ENCODE peak calls at places on chromosomes 12 and 14, in nine cellular contexts. F, X, Q, S, I, J, T, G and U are unnamed samples.
A peak's percentile ranks its signal among the peaks of the same experiment; 100 is the strongest.

GRCh38 chr12:56029666-56030293 is 8.9 kb downstream of the IKZF4 start:
- DNase-seq in F (peak; percentile 78), X (peak; percentile 67), Q (no peak), S (peak; percentile 60), I (peak; percentile 47), J (peak; percentile 83), T (peak; percentile 88), G (no peak), U (peak; percentile 27)

GRCh38 chr14:53109028-53109687 is 44.0 kb downstream of the DDHD1 start:
- DNase-seq in F (no peak), X (no peak), Q (no peak), S (no peak), I (peak; percentile 35), J (no peak), T (no peak), G (no peak), U (no peak)

GRCh38 chr12:10853746-10854145 is 4.5 kb upstream of the PRR4 start:
- DNase-seq in F (no peak), X (no peak), Q (no peak), S (no peak), I (no peak), J (no peak), T (no peak), G (no peak), U (no peak)

GRCh38 chr12:49619286-49619685 is 4.1 kb upstream of the PRPF40B start:
- DNase-seq in F (peak; percentile 68), X (peak; percentile 29), Q (no peak), S (no peak), I (no peak), J (peak; percentile 38), T (peak; percentile 28), G (no peak), U (no peak)

GRCh38 chr12:111035578-111036301 is 115.4 kb upstream of the MYL2 start:
- DNase-seq in F (no peak), X (no peak), Q (no peak), S (no peak), I (no peak), J (no peak), T (peak; percentile 4), G (no peak), U (no peak)

GRCh38 chr12:50222275-50222783 is 55.2 kb upstream of the CERS5 start:
- DNase-seq in F (peak; percentile 33), X (peak; percentile 95), Q (no peak), S (peak; percentile 86), I (peak; percentile 52), J (peak; percentile 95), T (peak; percentile 96), G (peak; percentile 28), U (peak; percentile 77)

GRCh38 chr12:11746024-11746771 is 96.7 kb downstream of the ETV6 start:
- DNase-seq in F (no peak), X (peak; percentile 55), Q (no peak), S (no peak), I (no peak), J (peak; percentile 83), T (peak; percentile 48), G (no peak), U (peak; percentile 81)

GRCh38 chr12:121223947-121224285 is 14.0 kb downstream of the P2RX4 start:
- DNase-seq in F (no peak), X (no peak), Q (no peak), S (no peak), I (no peak), J (no peak), T (no peak), G (no peak), U (no peak)

GRCh38 chr12:25435431-25435830 is 117.7 kb downstream of the LMNTD1 start:
- DNase-seq in F (no peak), X (no peak), Q (no peak), S (no peak), I (no peak), J (no peak), T (no peak), G (no peak), U (no peak)

GRCh38 chr12:25438638-25439037 is 114.4 kb downstream of the LMNTD1 start:
- DNase-seq in F (no peak), X (peak; percentile 63), Q (no peak), S (peak; percentile 71), I (no peak), J (peak; percentile 31), T (peak; percentile 49), G (no peak), U (no peak)

GRCh38 chr12:25433581-25434325 is 119.3 kb downstream of the LMNTD1 start:
- DNase-seq in F (no peak), X (peak; percentile 52), Q (peak; percentile 43), S (peak; percentile 39), I (no peak), J (peak; percentile 24), T (peak; percentile 49), G (no peak), U (no peak)

GRCh38 chr12:25434493-25434892 is 118.6 kb downstream of the LMNTD1 start:
- DNase-seq in F (no peak), X (no peak), Q (no peak), S (no peak), I (no peak), J (no peak), T (peak; percentile 7), G (no peak), U (no peak)

DNA sequence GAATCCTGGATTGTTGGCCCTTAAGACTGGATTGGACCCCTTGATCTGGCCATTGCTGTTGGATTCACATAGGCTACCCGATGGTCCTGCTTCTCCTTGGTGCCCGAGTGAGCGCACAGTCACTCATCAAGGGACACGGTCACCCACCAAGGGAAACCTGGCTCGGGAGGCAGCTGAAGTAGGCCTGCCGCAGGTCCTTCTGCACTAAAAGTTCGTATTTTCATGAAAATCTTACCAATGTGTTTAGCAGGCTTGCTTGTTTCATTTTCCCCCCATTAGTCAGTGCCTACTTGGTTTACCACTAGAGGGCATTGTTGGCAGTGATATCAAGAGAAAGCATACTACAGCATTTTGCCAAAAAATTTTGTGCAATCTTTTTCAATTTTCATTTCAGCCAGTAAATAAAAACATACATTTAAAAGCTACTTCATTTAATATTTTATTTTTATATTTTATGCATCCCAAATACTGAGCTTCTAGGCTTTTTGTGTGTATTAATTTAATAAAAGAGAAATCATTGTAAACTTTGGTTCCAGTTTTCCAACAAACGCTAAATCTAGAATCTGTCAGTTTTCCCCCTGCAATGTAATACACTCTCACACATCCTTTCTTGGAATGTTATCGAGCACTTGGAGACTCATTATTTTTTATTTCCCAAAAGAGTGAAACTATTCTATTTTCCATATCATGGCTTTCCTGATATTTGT is 116.7 kb downstream of the LMNTD1 start:
- DNase-seq in F (peak; percentile 75), X (peak; percentile 89), Q (peak; percentile 46), S (peak; percentile 68), I (no peak), J (peak; percentile 91), T (peak; percentile 95), G (no peak), U (peak; percentile 63)
- H3K4me3 ChIP-seq in F (no peak overlapping the region), X (peak overlapping the region; percentile 21), Q (no peak overlapping the region), S (peak overlapping the region; percentile 27), I (no peak overlapping the region), J (no peak overlapping the region), T (peak overlapping the region; percentile 63), G (peak overlapping the region; percentile 71), U (peak overlapping the region; percentile 33)

DNA sequence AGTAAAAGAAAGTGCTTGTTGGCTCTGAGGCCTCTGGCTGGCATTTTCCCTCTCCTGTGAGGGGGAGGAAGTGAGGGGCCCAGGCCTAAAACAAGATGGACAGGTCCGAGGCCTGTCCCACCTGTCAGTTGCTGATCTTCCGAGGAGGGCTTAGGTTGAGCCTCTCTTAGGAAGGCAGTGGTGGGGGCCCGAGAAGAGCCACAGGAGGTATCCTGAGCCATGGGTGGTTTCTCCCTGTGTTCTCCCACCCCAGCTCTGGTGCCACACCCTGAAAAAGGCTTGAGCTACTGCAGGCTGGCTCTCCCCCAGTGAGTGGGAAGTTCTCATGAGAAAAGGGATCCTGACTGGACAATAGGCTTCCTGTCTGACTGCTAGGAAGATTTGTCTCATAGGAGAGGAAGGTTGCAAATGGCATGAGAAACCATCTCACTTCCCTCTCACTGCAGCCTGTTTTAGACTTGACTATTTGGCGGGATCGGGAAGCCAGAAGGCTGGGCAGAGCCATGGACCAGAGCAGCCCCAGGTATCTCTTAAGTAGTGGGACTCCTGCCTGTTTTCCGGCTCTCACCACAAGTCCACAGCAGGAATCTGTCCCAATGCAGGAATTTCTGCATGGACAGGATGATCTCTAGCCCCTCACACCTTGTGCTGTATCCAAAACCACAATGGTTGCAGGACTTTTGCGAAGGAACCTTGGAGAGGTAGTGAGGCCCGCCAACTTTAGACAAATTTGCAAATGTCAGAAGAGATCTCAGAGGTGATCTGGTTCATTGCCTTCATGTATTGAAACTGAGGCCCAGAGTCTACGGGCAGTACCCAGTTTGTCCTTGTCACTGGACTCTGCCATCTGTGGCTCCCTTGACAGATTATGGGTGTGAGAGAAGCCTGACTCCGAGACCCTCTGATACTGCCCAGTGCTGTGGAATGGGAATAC is 71.9 kb upstream of the SRSF5 start:
- DNase-seq in F (no peak), X (peak; percentile 63), Q (no peak), S (no peak), I (no peak), J (peak; percentile 39), T (no peak), G (no peak), U (no peak)
- H3K4me3 ChIP-seq in F (no peak overlapping the region), X (no peak overlapping the region), Q (no peak overlapping the region), S (no peak overlapping the region), I (no peak overlapping the region), J (no peak overlapping the region), T (no peak overlapping the region), G (no peak overlapping the region), U (no peak overlapping the region)

GRCh38 chr14:95153866-95154265 is 3.5 kb downstream of the DICER1 start:
- DNase-seq in F (no peak), X (no peak), Q (no peak), S (no peak), I (no peak), J (no peak), T (no peak), G (no peak), U (no peak)

GRCh38 chr14:95149441-95149840 is 7.9 kb downstream of the DICER1 start:
- DNase-seq in F (no peak), X (no peak), Q (no peak), S (no peak), I (no peak), J (no peak), T (no peak), G (no peak), U (no peak)

GRCh38 chr14:95155044-95155443 is 2.3 kb downstream of the DICER1 start:
- DNase-seq in F (no peak), X (no peak), Q (no peak), S (no peak), I (no peak), J (no peak), T (no peak), G (no peak), U (no peak)

GRCh38 chr14:95150910-95151309 is 6.4 kb downstream of the DICER1 start:
- DNase-seq in F (no peak), X (no peak), Q (no peak), S (no peak), I (no peak), J (no peak), T (peak; percentile 21), G (no peak), U (no peak)

DNA sequence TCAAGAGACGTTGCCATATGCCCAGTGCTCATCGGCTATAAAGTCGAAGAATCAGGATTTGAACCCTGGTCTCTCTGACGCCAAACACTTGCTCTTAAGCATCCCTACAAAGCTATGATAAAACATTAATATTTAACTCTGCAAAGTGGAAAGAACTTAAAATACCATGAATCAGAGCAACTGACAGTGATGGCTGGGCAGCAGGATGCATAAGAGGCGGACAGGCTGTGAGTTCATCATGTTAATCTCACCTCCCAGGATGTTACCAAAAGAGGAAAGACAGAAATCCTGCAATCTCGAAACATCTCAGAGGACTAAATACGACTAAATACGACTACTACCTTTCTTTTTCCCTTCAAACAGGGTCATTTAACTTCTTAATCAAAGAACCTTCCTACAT is 5.8 kb downstream of the DICER1 start:
- DNase-seq in F (no peak), X (no peak), Q (no peak), S (no peak), I (no peak), J (no peak), T (no peak), G (no peak), U (no peak)
- H3K4me3 ChIP-seq in F (no peak overlapping the region), X (no peak overlapping the region), Q (no peak overlapping the region), S (no peak overlapping the region), I (no peak overlapping the region), J (no peak overlapping the region), T (no peak overlapping the region), G (no peak overlapping the region), U (no peak overlapping the region)

DNA sequence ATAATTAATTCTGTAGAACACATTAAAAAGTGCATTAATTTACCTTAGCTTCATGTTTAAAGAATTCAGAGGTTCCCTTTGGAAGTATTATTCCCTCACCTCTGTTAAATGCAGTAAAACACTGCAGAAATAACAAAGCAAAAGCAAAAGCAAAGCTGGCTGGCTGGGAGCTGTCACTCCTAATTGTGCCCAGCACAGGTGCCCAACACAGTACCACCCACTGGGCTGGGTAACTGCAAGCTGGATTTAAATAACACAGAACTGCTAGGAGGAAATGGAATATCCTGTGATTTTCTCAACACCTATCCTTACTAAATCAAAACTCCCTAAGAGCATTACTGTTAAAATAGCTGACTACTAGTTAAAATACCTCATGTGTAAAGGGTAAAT is 72.6 kb downstream of the SLC2A13 start:
- DNase-seq in F (no peak), X (no peak), Q (no peak), S (no peak), I (peak; percentile 67), J (no peak), T (no peak), G (no peak), U (no peak)
- H3K4me3 ChIP-seq in F (no peak overlapping the region), X (no peak overlapping the region), Q (no peak overlapping the region), S (no peak overlapping the region), I (no peak overlapping the region), J (no peak overlapping the region), T (no peak overlapping the region), G (no peak overlapping the region), U (no peak overlapping the region)